ENCODE peak calls at places on chromosomes 2 and 18, in five cellular contexts. W, J, H, F and G are unnamed samples.

GRCh38 chr2:2561346-2562095 is 230.4 kb upstream of the MYT1L start:
- DNase-seq in W (no peak), J (no peak), H (no peak), F (no peak), G (no peak)

GRCh38 chr2:27960237-27960912 is 69.8 kb downstream of the BABAM2 start:
- DNase-seq in W (peak), J (no peak), H (no peak), F (no peak), G (no peak)

GRCh38 chr2:42098571-42099430 is 51.0 kb downstream of the PKDCC start:
- DNase-seq in W (no peak), J (peak), H (no peak), F (no peak), G (no peak)

GRCh38 chr2:231680284-231680991 is 27.9 kb upstream of the PTMA start:
- DNase-seq in W (no peak), J (peak), H (no peak), F (no peak), G (no peak)

GRCh38 chr2:33448216-33448899 is 28.1 kb upstream of the RASGRP3 start:
- DNase-seq in W (no peak), J (no peak), H (no peak), F (no peak), G (no peak)

GRCh38 chr2:69509011-69509749 is 71.9 kb upstream of the NFU1 start:
- DNase-seq in W (peak), J (no peak), H (no peak), F (no peak), G (no peak)

GRCh38 chr2:72457801-72458516 is 310.3 kb upstream of the CYP26B1 start:
- DNase-seq in W (peak), J (no peak), H (no peak), F (no peak), G (no peak)

GRCh38 chr2:24871852-24872323 is 48.1 kb downstream of the ADCY3 start:
- DNase-seq in W (no peak), J (no peak), H (no peak), F (no peak), G (no peak)

GRCh38 chr2:26039603-26040367 is 5.9 kb downstream of the RAB10 start:
- DNase-seq in W (no peak), J (no peak), H (no peak), F (no peak), G (no peak)

GRCh38 chr2:9410108-9410507 is 13.2 kb downstream of the ITGB1BP1 start:
- DNase-seq in W (no peak), J (no peak), H (no peak), F (no peak), G (no peak)

GRCh38 chr2:15363142-15363541 is 198.0 kb downstream of the NBAS start:
- DNase-seq in W (peak), J (no peak), H (no peak), F (no peak), G (no peak)

GRCh38 chr18:32371384-32371783 is 99.3 kb downstream of the GAREM1 start:
- DNase-seq in W (no peak), J (no peak), H (no peak), F (no peak), G (no peak)

GRCh38 chr2:45127891-45128290 is 118.6 kb upstream of the SIX2 start:
- DNase-seq in W (no peak), J (no peak), H (no peak), F (no peak), G (no peak)

GRCh38 chr18:46650681-46651080 is 6.3 kb downstream of the LOXHD1 start:
- DNase-seq in W (no peak), J (no peak), H (no peak), F (no peak), G (no peak)

GRCh38 chr2:168371273-168371992 is 84.6 kb upstream of the CERS6 start:
- DNase-seq in W (no peak), J (no peak), H (no peak), F (no peak), G (no peak)

GRCh38 chr2:216635701-216636541 is 2.7 kb downstream of the IGFBP2 start:
- DNase-seq in W (no peak), J (no peak), H (no peak), F (no peak), G (no peak)

GRCh38 chr2:96156011-96156820 is 11.0 kb upstream of the DUSP2 start:
- DNase-seq in W (no peak), J (peak), H (no peak), F (peak), G (no peak)

GRCh38 chr18:48868468-48869466 is 82.0 kb downstream of the SMAD7 start:
- DNase-seq in W (peak), J (peak), H (no peak), F (peak), G (peak)

GRCh38 chr2:174012347-174013309 is 47.5 kb upstream of the SP3 start:
- DNase-seq in W (peak), J (peak), H (peak), F (peak), G (peak)

GRCh38 chr18:59881728-59882685 is 17.8 kb upstream of the PMAIP1 start:
- DNase-seq in W (peak), J (no peak), H (no peak), F (no peak), G (no peak)

GRCh38 chr2:14975401-14975800 is 342.9 kb downstream of the LRATD1 start:
- DNase-seq in W (peak), J (no peak), H (no peak), F (no peak), G (no peak)

GRCh38 chr2:127770973-127771735 is 39.8 kb downstream of the WDR33 start:
- DNase-seq in W (peak), J (no peak), H (no peak), F (no peak), G (no peak)

GRCh38 chr2:42844901-42845685 is 52.7 kb upstream of the HAAO start:
- DNase-seq in W (peak), J (no peak), H (no peak), F (no peak), G (no peak)

GRCh38 chr18:3498705-3499451 is 48.9 kb downstream of the TGIF1 start:
- DNase-seq in W (peak), J (no peak), H (no peak), F (peak), G (peak)

GRCh38 chr2:8171608-8172007 is 510.2 kb upstream of the ID2 start:
- DNase-seq in W (peak), J (no peak), H (no peak), F (no peak), G (no peak)

GRCh38 chr2:133667085-133667484 is 98.8 kb upstream of the NCKAP5 start:
- DNase-seq in W (peak), J (no peak), H (no peak), F (no peak), G (no peak)

GRCh38 chr2:65382776-65383357 is 49.5 kb downstream of the SPRED2 start:
- DNase-seq in W (peak), J (peak), H (peak), F (peak), G (peak)

GRCh38 chr2:159096896-159097295 is 128.5 kb downstream of the TANC1 start:
- DNase-seq in W (peak), J (no peak), H (no peak), F (no peak), G (no peak)

GRCh38 chr2:20411361-20411894 is 35.4 kb upstream of the RHOB start:
- DNase-seq in W (peak), J (peak), H (no peak), F (peak), G (peak)

GRCh38 chr18:36947820-36948348 is 119.0 kb downstream of the KIAA1328 start:
- DNase-seq in W (no peak), J (no peak), H (no peak), F (no peak), G (no peak)

DNA sequence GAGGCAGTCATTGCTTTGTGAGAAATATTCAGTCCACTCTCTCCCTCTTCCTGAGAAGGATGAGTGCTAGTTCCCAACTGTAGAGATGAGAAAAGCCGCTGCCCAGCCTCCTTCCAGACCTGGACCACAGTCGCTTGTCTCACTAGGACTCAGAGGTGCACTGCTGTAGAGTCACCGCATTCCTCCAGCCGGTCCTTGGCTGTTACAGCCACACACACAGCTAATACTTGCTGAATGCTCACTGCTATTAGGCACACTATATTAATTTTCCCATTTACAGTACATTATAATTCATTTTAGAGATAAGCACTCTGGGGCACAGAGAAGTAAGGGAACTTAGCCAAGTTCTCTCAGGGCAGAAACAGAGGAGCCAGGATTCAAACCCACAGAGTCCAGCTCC is 10.0 kb upstream of the FABP1 start:
- DNase-seq in W (no peak), J (no peak), H (no peak), F (no peak), G (no peak)
- TF ChIP-seq CTCF in W (no peak), J (no peak), H (no peak), F (no peak), G (no peak)

GRCh38 chr2:10709290-10709939 is 12.0 kb upstream of the ATP6V1C2 start:
- DNase-seq in W (no peak), J (no peak), H (no peak), F (no peak), G (no peak)
- TF ChIP-seq CTCF in W (peak), J (no peak), H (no peak), F (peak), G (no peak)

DNA sequence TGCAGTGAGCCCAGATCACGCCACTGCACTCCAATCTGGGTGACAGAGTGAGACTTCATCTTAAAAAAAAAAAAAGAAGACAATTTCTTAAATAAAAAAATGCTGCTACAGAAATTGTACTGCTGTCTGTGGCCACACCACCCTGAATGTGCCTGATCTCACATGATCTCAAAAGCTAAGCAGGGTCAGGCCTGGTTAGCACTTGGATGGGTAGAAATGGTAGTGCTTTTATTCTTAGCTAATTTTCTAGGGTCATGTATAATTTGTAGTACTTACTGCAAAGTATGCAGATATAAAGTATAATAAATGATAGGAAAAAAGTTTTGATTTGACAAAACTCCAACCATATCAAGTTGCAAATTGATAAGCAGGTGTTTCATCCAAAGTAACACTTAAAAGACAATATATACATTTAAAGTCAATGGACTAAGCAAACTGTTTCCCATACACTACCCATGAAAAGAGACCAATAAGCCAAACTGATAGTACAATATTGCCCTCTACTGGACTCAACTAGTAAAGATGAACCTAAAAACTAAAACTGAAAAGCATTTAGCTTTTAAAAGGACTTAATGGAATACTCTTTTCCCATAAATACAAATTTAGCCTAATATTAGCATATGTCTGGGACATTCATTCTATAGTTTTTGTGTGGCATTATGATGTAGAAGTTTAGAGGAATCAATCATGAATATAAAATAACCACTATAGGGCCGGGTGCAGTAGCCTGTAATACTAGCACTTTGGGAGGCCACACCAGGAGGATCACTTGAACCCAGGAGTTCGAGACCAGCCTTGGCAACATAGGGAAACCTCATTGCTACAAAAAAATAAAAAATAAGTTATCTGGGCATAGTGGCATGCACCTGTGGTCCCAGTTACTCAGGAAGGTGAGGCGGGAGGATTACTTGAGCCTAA is 18.6 kb upstream of the PEX13 start:
- DNase-seq in W (peak), J (no peak), H (no peak), F (peak), G (no peak)
- TF ChIP-seq CTCF in W (peak), J (peak), H (peak), F (peak), G (no peak)

GRCh38 chr2:105890856-105891255 is 146.1 kb downstream of the NCK2 start:
- DNase-seq in W (no peak), J (no peak), H (no peak), F (no peak), G (no peak)

GRCh38 chr2:105894327-105894944 is 149.7 kb downstream of the NCK2 start:
- DNase-seq in W (no peak), J (no peak), H (no peak), F (no peak), G (no peak)

GRCh38 chr2:105895995-105896764 is 151.5 kb downstream of the NCK2 start:
- DNase-seq in W (no peak), J (no peak), H (no peak), F (no peak), G (no peak)

GRCh38 chr2:105893011-105893995 is 148.6 kb downstream of the NCK2 start:
- DNase-seq in W (peak), J (no peak), H (no peak), F (no peak), G (no peak)

GRCh38 chr2:105896765-105897163 is 152.1 kb downstream of the NCK2 start:
- DNase-seq in W (no peak), J (no peak), H (no peak), F (no peak), G (no peak)
- TF ChIP-seq CTCF in W (no peak), J (no peak), H (no peak), F (no peak), G (no peak)

GRCh38 chr2:54997826-54998225 is 52.4 kb downstream of the RTN4 start:
- DNase-seq in W (no peak), J (no peak), H (no peak), F (no peak), G (no peak)
- TF ChIP-seq CTCF in W (peak), J (no peak), H (no peak), F (no peak), G (no peak)

GRCh38 chr2:197308635-197309368 is 1.8 kb downstream of the ANKRD44 start:
- DNase-seq in W (no peak), J (no peak), H (no peak), F (no peak), G (no peak)

GRCh38 chr2:197306024-197306690 is 4.4 kb downstream of the ANKRD44 start:
- DNase-seq in W (no peak), J (no peak), H (no peak), F (no peak), G (no peak)

GRCh38 chr2:197307933-197308521 is 2.6 kb downstream of the ANKRD44 start:
- DNase-seq in W (no peak), J (no peak), H (no peak), F (peak), G (no peak)

GRCh38 chr2:197306691-197307030 is 3.9 kb downstream of the ANKRD44 start:
- DNase-seq in W (no peak), J (peak), H (no peak), F (no peak), G (no peak)

GRCh38 chr2:197307236-197307932 is 3.2 kb downstream of the ANKRD44 start:
- DNase-seq in W (no peak), J (no peak), H (no peak), F (no peak), G (no peak)
- TF ChIP-seq CTCF in W (no peak), J (no peak), H (no peak), F (peak), G (no peak)

DNA sequence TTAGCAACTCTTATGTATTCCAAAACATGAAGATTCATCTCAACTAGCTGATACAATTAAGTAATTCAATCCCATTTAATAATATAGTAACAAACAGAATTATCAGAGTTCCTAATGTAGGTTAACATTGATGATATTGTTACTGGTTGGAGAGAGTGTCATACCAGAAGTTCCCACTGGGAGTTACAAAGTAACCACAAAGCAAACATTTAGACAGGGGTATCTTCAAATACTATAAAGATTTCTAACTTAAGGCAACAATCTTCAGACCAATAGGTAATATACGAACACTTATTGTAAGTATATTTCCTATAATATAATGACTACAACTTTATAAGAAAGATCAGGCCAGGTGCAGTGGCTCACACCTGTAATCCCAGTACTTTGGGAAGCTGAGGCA is 1372.9 kb upstream of the PIK3C3 start:
- DNase-seq in W (no peak), J (no peak), H (no peak), F (no peak), G (no peak)
- TF ChIP-seq CTCF in W (no peak), J (no peak), H (no peak), F (no peak), G (no peak)

DNA sequence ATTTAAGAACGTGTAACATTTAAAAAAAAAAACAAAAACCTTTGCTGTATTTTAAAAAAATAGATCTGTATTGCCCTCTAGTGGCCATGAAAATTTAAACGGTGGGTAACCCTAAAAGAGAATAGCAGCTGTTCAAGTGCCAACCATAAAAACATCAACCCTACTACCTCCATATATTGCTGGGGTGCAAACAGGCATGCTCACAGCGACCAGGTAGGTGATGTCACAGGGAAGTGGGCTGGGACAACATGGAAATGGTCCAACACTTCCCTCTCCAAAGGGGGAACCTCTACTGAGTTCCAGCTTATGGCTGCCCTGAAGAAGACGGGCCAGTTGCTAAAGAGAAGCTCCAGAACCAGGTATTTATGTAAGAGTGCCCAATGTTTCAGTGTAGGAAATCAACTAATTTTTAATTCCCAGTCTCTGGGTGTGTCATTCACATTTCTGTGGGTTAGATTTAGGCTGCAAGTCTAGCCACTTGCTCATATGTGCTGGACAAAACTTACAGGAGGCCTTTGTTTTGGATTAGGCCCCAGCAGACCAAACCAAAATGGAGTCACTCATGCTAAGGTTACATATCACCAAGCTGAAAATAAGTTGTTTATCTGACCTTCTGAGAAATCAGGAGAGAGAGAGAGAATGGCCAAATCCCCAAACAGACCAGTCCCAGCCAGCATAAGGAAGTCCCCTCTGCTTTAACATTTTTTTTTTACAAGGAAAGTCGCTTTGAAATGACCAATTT is 54.5 kb downstream of the SKA1 start:
- DNase-seq in W (peak), J (no peak), H (no peak), F (peak), G (no peak)
- TF ChIP-seq CTCF in W (peak), J (peak), H (peak), F (peak), G (no peak)

GRCh38 chr18:7381307-7381706 is 150.4 kb downstream of the LRRC30 start:
- DNase-seq in W (no peak), J (no peak), H (no peak), F (no peak), G (no peak)

GRCh38 chr18:7382631-7383335 is 151.9 kb downstream of the LRRC30 start:
- DNase-seq in W (no peak), J (no peak), H (no peak), F (no peak), G (no peak)

GRCh38 chr18:7388752-7389151 is 157.9 kb downstream of the LRRC30 start:
- DNase-seq in W (no peak), J (no peak), H (no peak), F (no peak), G (no peak)

DNA sequence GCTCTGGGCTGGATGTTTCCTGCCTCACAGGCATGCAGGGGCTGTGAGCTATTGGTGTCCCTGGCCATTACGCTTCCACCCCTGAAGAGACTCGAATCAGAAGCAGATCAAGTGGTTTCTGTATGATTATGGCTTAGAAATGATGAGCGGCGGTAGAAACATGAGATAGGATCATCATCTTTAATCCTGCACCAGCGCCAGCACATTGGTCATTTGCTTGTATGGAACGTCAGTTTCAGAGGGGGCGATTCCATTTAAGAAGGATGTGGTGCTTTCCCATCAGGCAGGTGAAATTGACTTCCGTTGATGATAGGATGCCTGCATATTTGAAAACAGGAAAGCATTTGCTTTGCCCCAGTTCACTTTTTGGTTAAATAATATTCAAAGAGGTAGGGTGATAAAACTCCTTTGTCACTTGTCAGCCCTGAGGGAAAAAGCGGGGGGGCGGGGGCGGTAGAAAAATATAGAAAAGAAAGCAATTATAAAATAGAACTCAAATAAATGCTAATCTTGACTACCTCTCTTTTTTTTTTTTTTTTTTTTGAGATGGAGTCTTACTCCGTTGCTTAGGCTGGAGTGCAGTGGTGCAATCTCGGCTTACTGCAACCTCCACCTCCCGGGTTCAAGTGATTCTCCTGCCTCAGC is 152.6 kb downstream of the LRRC30 start:
- DNase-seq in W (no peak), J (no peak), H (no peak), F (no peak), G (no peak)
- TF ChIP-seq CTCF in W (no peak), J (no peak), H (no peak), F (no peak), G (no peak)